ENCODE peak calls at places on chromosomes 6 and 20, in seven cellular contexts. S, V, U, X, C, J and H are unnamed samples.
A peak's percentile ranks its signal among the peaks of the same experiment; 100 is the strongest.

GRCh38 chr6:35214869-35215664 is 1.3 kb downstream of the SCUBE3 start:
- DNase-seq in U (no peak), S (peak; percentile 44), V (no peak), X (peak; percentile 49), J (peak; percentile 77), C (no peak), H (no peak)

GRCh38 chr6:159099311-159099710 is 54.5 kb upstream of the TAGAP start:
- DNase-seq in X (no peak), C (no peak), V (no peak), U (no peak), J (peak; percentile 18), S (no peak), H (no peak)

GRCh38 chr6:122623279-122623678 is 13.1 kb downstream of the PKIB start:
- DNase-seq in S (no peak), V (peak; percentile 40), C (no peak), U (no peak), X (no peak), J (peak; percentile 71), H (no peak)

GRCh38 chr20:43739148-43739749 is 12.4 kb upstream of the GTSF1L start:
- DNase-seq in V (no peak), U (no peak), C (no peak), X (no peak), J (no peak), S (no peak), H (no peak)

GRCh38 chr20:4455996-4456395 is 265.7 kb upstream of the PRND start:
- DNase-seq in V (no peak), X (no peak), C (no peak), U (no peak), J (peak; percentile 8), S (no peak), H (no peak)

GRCh38 chr6:38509713-38510112 is 130.0 kb downstream of the BTBD9 start:
- DNase-seq in S (peak; percentile 63), U (no peak), C (no peak), X (peak; percentile 75), V (peak; percentile 77), J (peak; percentile 98), H (no peak)

GRCh38 chr6:157881375-157881774 is 58.3 kb downstream of the SNX9 start:
- DNase-seq in J (no peak), X (no peak), U (no peak), C (no peak), V (no peak), S (no peak), H (no peak)

GRCh38 chr20:17637413-17637780 is 44.6 kb downstream of the RRBP1 start:
- DNase-seq in V (no peak), U (no peak), J (no peak), C (no peak), X (no peak), S (no peak), H (no peak)

GRCh38 chr6:165846123-165846966 is 183.3 kb upstream of the PDE10A start:
- DNase-seq in C (no peak), V (no peak), X (peak; percentile 8), S (no peak), J (peak; percentile 68), U (no peak), H (no peak)

GRCh38 chr6:37713529-37714119 is 15.9 kb upstream of the MDGA1 start:
- DNase-seq in V (peak; percentile 47), S (no peak), X (peak; percentile 83), C (no peak), U (no peak), J (no peak), H (no peak)

GRCh38 chr6:21873562-21873961 is 280.0 kb downstream of the SOX4 start:
- DNase-seq in U (no peak), X (peak; percentile 96), C (no peak), S (no peak), J (no peak), V (no peak), H (no peak)

GRCh38 chr20:48380661-48381060 is 447.1 kb downstream of the PREX1 start:
- DNase-seq in J (no peak), V (no peak), X (no peak), S (no peak), U (no peak), C (no peak), H (no peak)

GRCh38 chr6:141464490-141464889 is 668.2 kb upstream of the GJE1 start:
- DNase-seq in S (peak; percentile 60), V (peak; percentile 74), U (no peak), C (no peak), X (peak; percentile 35), J (peak; percentile 84), H (no peak)

GRCh38 chr20:57126481-57127092 is 139.9 kb downstream of the BMP7 start:
- DNase-seq in V (peak; percentile 3), C (no peak), J (peak; percentile 35), S (no peak), X (no peak), U (no peak), H (no peak)

GRCh38 chr20:59031326-59032022 is 661 bp downstream of the ATP5F1E start:
- DNase-seq in C (no peak), J (peak; percentile 42), S (no peak), V (no peak), U (no peak), X (no peak), H (no peak)

GRCh38 chr20:9439806-9440205 is 74.6 kb upstream of the LAMP5 start:
- DNase-seq in C (no peak), J (no peak), V (no peak), X (no peak), U (no peak), S (no peak), H (no peak)

GRCh38 chr6:109446072-109446471 is 5.5 kb downstream of the SMPD2 start:
- DNase-seq in V (no peak), S (no peak), C (no peak), J (no peak), X (no peak), U (no peak), H (no peak)

GRCh38 chr20:61166324-61166723 is 85.7 kb upstream of the CDH4 start:
- DNase-seq in X (no peak), U (no peak), S (no peak), C (no peak), V (peak; percentile 32), J (no peak), H (no peak)

GRCh38 chr20:45049904-45050471 is 50.9 kb downstream of the KCNS1 start:
- DNase-seq in U (no peak), V (no peak), C (no peak), S (no peak), X (no peak), J (no peak), H (no peak)

GRCh38 chr20:62066983-62067433 is 1.3 kb upstream of the TAF4 start:
- DNase-seq in C (no peak), J (peak; percentile 20), U (no peak), S (peak; percentile 48), X (no peak), V (no peak), H (peak; percentile 55)

GRCh38 chr6:134447423-134447822 is 129.5 kb upstream of the SGK1 start:
- DNase-seq in S (no peak), X (peak; percentile 65), V (no peak), C (no peak), U (no peak), J (peak; percentile 5), H (no peak)

GRCh38 chr20:8020314-8021079 is 936 bp upstream of the TMX4 start:
- DNase-seq in V (peak; percentile 46), U (no peak), C (no peak), J (peak; percentile 28), X (no peak), S (no peak), H (no peak)

GRCh38 chr6:38279423-38279822 is 360.3 kb downstream of the BTBD9 start:
- DNase-seq in C (no peak), V (no peak), U (no peak), S (no peak), X (no peak), J (no peak), H (no peak)

GRCh38 chr6:137218473-137218916 is 690 bp downstream of the IFNGR1 start:
- DNase-seq in U (peak; percentile 2), X (peak; percentile 52), V (peak; percentile 92), S (peak; percentile 63), J (peak; percentile 100), C (no peak), H (no peak)

GRCh38 chr6:12228447-12229146 is 61.6 kb upstream of the EDN1 start:
- DNase-seq in U (no peak), S (no peak), V (no peak), C (no peak), J (peak; percentile 67), X (no peak), H (no peak)

DNA sequence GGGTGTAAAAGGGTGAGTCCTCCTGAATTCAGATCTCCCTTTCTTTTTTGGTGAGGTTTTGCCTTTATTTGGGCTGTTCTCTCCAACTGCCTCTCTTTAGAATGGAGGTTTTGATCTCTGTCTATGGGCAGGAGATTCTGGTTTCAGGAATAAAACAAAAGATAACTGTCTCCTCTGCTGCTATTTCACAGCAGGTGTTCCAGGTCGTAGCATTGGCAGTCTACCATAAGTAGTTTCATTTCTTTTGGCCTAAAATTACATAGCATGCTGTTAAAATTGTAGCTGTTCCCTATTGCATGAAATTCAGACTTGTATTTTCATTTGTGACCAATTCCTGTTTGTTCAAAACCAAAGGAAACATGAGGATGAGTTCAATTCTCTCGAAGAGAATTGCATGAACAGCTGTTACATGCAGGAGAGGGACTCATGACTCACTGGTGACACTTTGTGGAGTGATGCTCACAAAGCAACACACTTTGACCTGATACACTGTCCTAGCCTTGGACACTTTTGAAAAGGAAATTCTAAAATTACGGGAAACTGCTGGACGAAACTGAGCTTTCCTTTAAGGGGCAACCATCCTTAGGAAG is 76.8 kb upstream of the SIRPG start:
- DNase-seq in V (no peak), J (peak; percentile 7), U (no peak), X (no peak), C (no peak), S (no peak), H (no peak)
- H3K4ac ChIP-seq in V (no peak overlapping the region), J (no peak overlapping the region), U (no peak overlapping the region), X (no peak overlapping the region), C (no peak overlapping the region), S (no peak overlapping the region), H (no peak overlapping the region)

GRCh38 chr20:11483697-11484096 is 434.0 kb upstream of the BTBD3 start:
- DNase-seq in S (no peak), U (no peak), J (no peak), V (no peak), X (no peak), C (no peak), H (no peak)
- H4K8ac ChIP-seq in S (no peak overlapping the region), U (no peak overlapping the region), J (no peak overlapping the region), V (no peak overlapping the region), X (no peak overlapping the region), C (no peak overlapping the region), H (no peak overlapping the region)

GRCh38 chr20:20358801-20359200 is 9.1 kb upstream of the INSM1 start:
- DNase-seq in J (no peak), V (no peak), X (no peak), C (no peak), S (no peak), U (no peak), H (no peak)
- H3K4ac ChIP-seq in J (no peak overlapping the region), V (no peak overlapping the region), X (no peak overlapping the region), C (no peak overlapping the region), S (no peak overlapping the region), U (no peak overlapping the region), H (no peak overlapping the region)

GRCh38 chr6:139904572-139904971 is 530.1 kb upstream of the CITED2 start:
- DNase-seq in C (no peak), V (no peak), X (no peak), S (no peak), J (no peak), U (no peak), H (no peak)
- H4K8ac ChIP-seq in C (no peak overlapping the region), V (no peak overlapping the region), X (no peak overlapping the region), S (no peak overlapping the region), J (no peak overlapping the region), U (no peak overlapping the region), H (no peak overlapping the region)